ENCODE peak calls at places on chromosome 7, in ten cellular contexts. V, Q, T, E, L, B, O, M, A and G are unnamed samples.

GRCh38 chr7:95011156-95011928 is 103.9 kb downstream of the PPP1R9A start:
- DNase-seq in V (no peak), Q (no peak), T (peak), E (no peak), L (no peak), B (no peak), O (no peak), M (no peak), A (peak), G (no peak)

GRCh38 chr7:43559171-43559938 is 23.6 kb upstream of the STK17A start:
- DNase-seq in V (no peak), Q (no peak), T (no peak), E (no peak), L (no peak), B (no peak), O (no peak), M (no peak), A (no peak), G (no peak)

GRCh38 chr7:129785457-129786178 is 167.1 kb downstream of the UBE2H start:
- DNase-seq in V (no peak), Q (no peak), T (no peak), E (no peak), L (peak), B (no peak), O (no peak), M (no peak), A (no peak), G (no peak)

GRCh38 chr7:129848436-129848835 is 104.3 kb downstream of the UBE2H start:
- DNase-seq in V (no peak), Q (no peak), T (no peak), E (no peak), L (no peak), B (no peak), O (no peak), M (no peak), A (no peak), G (no peak)

GRCh38 chr7:77982926-77983550 is 184.5 kb downstream of the PHTF2 start:
- DNase-seq in V (no peak), Q (no peak), T (no peak), E (no peak), L (no peak), B (peak), O (no peak), M (no peak), A (peak), G (no peak)

GRCh38 chr7:100126239-100126930 is 382 bp upstream of the MBLAC1 start:
- DNase-seq in V (no peak), Q (no peak), T (no peak), E (no peak), L (no peak), B (no peak), O (no peak), M (no peak), A (no peak), G (no peak)

GRCh38 chr7:108660465-108660864 is 90.8 kb downstream of the DNAJB9 start:
- DNase-seq in V (no peak), Q (no peak), T (peak), E (peak), L (peak), B (peak), O (peak), M (no peak), A (no peak), G (no peak)

GRCh38 chr7:45174966-45175765 is 17.6 kb downstream of the RAMP3 start:
- DNase-seq in V (no peak), Q (no peak), T (no peak), E (no peak), L (peak), B (no peak), O (no peak), M (no peak), A (no peak), G (no peak)

GRCh38 chr7:101731502-101732084 is 85.8 kb upstream of the CUX1 start:
- DNase-seq in V (no peak), Q (peak), T (no peak), E (no peak), L (no peak), B (no peak), O (no peak), M (no peak), A (no peak), G (no peak)

GRCh38 chr7:8500286-8500685 is 66.9 kb downstream of the NXPH1 start:
- DNase-seq in V (no peak), Q (no peak), T (no peak), E (no peak), L (no peak), B (no peak), O (no peak), M (no peak), A (no peak), G (no peak)

GRCh38 chr7:88758355-88759215 is 915 bp upstream of the ZNF804B start:
- DNase-seq in V (no peak), Q (peak), T (no peak), E (peak), L (peak), B (peak), O (no peak), M (no peak), A (no peak), G (no peak)

GRCh38 chr7:44098092-44099068 is 5.8 kb upstream of the AEBP1 start:
- DNase-seq in V (no peak), Q (no peak), T (no peak), E (no peak), L (no peak), B (no peak), O (no peak), M (no peak), A (no peak), G (no peak)

GRCh38 chr7:95396136-95397032 is at the start of gene PON3:
- DNase-seq in V (peak), Q (no peak), T (no peak), E (no peak), L (peak), B (peak), O (no peak), M (peak), A (peak), G (no peak)

GRCh38 chr7:144812379-144813283 is 23.2 kb downstream of the TPK1 start:
- DNase-seq in V (no peak), Q (no peak), T (no peak), E (no peak), L (no peak), B (no peak), O (no peak), M (no peak), A (no peak), G (no peak)

GRCh38 chr7:159321278-159321677 is 176.6 kb upstream of the VIPR2 start:
- DNase-seq in V (no peak), Q (no peak), T (no peak), E (no peak), L (no peak), B (no peak), O (no peak), M (no peak), A (no peak), G (no peak)

GRCh38 chr7:156816943-156817572 is 75.9 kb downstream of the LMBR1 start:
- DNase-seq in V (no peak), Q (no peak), T (peak), E (peak), L (no peak), B (no peak), O (peak), M (no peak), A (peak), G (peak)

GRCh38 chr7:141302617-141303016 is 228.8 kb downstream of the TMEM178B start:
- DNase-seq in V (no peak), Q (no peak), T (no peak), E (no peak), L (no peak), B (no peak), O (no peak), M (no peak), A (no peak), G (no peak)

GRCh38 chr7:86469680-86470295 is 173.9 kb upstream of the GRM3 start:
- DNase-seq in V (no peak), Q (peak), T (peak), E (peak), L (peak), B (peak), O (peak), M (peak), A (peak), G (no peak)

GRCh38 chr7:143979359-143979758 is 20.8 kb upstream of the OR6B1 start:
- DNase-seq in V (no peak), Q (no peak), T (peak), E (no peak), L (no peak), B (peak), O (no peak), M (no peak), A (peak), G (no peak)

GRCh38 chr7:56479748-56480147 is 363.5 kb upstream of the NUPR2 start:
- DNase-seq in V (no peak), Q (no peak), T (no peak), E (no peak), L (no peak), B (no peak), O (no peak), M (no peak), A (no peak), G (no peak)

GRCh38 chr7:143467724-143468123 is 9.9 kb upstream of the TAS2R41 start:
- DNase-seq in V (no peak), Q (no peak), T (no peak), E (no peak), L (no peak), B (no peak), O (no peak), M (no peak), A (peak), G (no peak)

GRCh38 chr7:64469673-64470072 is 93.2 kb downstream of the ZNF680 start:
- DNase-seq in V (no peak), Q (no peak), T (no peak), E (no peak), L (no peak), B (no peak), O (no peak), M (no peak), A (no peak), G (no peak)

GRCh38 chr7:131900785-131901287 is 344.4 kb upstream of the PODXL start:
- DNase-seq in V (no peak), Q (no peak), T (no peak), E (no peak), L (no peak), B (peak), O (no peak), M (no peak), A (no peak), G (no peak)

GRCh38 chr7:108415821-108416536 is 40.3 kb downstream of the NRCAM start:
- DNase-seq in V (no peak), Q (no peak), T (peak), E (no peak), L (no peak), B (peak), O (no peak), M (no peak), A (peak), G (no peak)

GRCh38 chr7:142168746-142169145 is 57.2 kb downstream of the MGAM2 start:
- DNase-seq in V (no peak), Q (no peak), T (no peak), E (peak), L (no peak), B (no peak), O (no peak), M (no peak), A (peak), G (no peak)

GRCh38 chr7:90474284-90475210 is 5.1 kb downstream of the PTTG1IP2 start:
- DNase-seq in V (no peak), Q (no peak), T (peak), E (no peak), L (no peak), B (no peak), O (no peak), M (no peak), A (peak), G (peak)

GRCh38 chr7:105017263-105018051 is 3.5 kb downstream of the KMT2E start:
- DNase-seq in V (no peak), Q (no peak), T (no peak), E (no peak), L (no peak), B (no peak), O (no peak), M (no peak), A (no peak), G (no peak)

GRCh38 chr7:105015631-105015965 is 1.6 kb downstream of the KMT2E start:
- DNase-seq in V (no peak), Q (no peak), T (peak), E (peak), L (peak), B (peak), O (peak), M (no peak), A (no peak), G (no peak)

GRCh38 chr7:105014725-105015630 is 973 bp downstream of the KMT2E start:
- DNase-seq in V (no peak), Q (peak), T (peak), E (peak), L (peak), B (peak), O (peak), M (peak), A (peak), G (no peak)

GRCh38 chr7:105013818-105014724 is at the start of gene KMT2E:
- DNase-seq in V (peak), Q (peak), T (peak), E (peak), L (peak), B (peak), O (peak), M (peak), A (peak), G (peak)

DNA sequence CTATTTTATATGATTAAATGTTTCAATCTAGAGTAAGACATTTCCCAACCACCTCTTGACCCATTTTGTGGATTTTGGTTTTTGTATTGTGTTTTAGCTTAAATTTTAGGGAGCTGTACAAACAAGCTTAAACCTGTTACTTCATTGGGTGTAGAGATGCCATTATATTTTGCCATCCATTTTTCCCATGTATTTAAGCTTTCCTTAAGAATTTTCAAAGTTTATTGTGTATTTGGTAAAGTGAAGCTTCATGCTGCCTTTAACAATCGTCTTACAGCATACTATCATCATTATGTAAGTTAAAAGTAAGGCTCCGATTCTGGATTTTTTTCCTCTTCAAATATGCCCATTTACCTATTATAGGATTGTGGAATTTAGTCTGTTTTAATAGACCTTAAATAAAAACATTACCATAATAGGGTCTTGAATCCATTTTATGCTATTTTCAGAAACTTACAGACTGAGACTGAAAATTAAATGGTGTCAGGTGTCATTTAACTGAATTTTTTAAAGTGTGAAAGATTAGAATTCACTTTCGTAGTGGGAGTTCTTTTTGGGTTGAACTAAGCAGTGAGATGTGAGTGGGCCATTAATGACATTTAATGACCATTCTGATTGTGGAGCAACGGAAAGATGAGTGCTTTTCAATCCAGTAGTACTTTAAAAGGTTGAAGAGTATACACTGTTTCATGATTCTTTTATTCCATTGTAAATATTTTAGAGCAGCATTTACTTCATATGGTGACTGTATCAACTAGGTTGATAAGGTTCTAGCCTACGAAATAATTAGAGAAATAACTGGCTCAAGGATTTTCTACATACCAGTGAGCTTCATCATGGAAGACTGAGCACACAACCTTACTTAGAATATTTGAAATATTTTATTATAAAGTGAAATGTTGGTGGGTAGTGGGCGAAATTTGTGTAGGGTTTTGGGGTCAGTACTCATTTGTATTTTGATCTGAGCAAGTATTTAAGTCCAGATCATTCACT is 2.4 kb downstream of the KMT2E start:
- DNase-seq in V (no peak), Q (no peak), T (no peak), E (no peak), L (no peak), B (peak), O (no peak), M (no peak), A (no peak), G (no peak)
- H3K4me3 ChIP-seq in V (peak), Q (peak), T (peak), E (peak), L (peak), B (no peak), O (peak), M (no peak), A (peak), G (peak)

DNA sequence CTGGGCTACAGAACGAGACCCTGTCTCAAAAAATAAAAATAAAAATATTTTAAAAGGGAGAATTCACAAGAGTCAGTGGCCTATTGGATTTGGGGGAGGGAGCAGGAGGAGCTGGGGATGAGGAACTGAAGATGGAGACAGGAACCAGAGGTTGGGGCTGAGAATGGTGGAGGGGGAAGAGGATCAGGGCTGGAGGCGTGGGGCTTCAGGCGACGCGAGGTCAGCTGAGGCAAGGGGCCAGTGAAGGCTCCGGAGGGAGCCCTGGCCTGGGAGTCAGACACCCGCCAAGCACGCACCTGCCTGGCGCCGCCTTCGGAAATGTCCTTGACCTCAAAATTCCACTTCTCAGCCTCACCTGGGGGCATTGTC is 671 bp upstream of the CLEC2L start:
- DNase-seq in V (no peak), Q (no peak), T (no peak), E (no peak), L (peak), B (no peak), O (no peak), M (no peak), A (no peak), G (no peak)
- H3K4me3 ChIP-seq in V (peak), Q (no peak), T (no peak), E (no peak), L (peak), B (no peak), O (no peak), M (no peak), A (no peak), G (no peak)

GRCh38 chr7:150633926-150634325 is 1.7 kb upstream of the GIMAP6 start:
- DNase-seq in V (no peak), Q (no peak), T (no peak), E (no peak), L (no peak), B (no peak), O (no peak), M (no peak), A (no peak), G (no peak)

GRCh38 chr7:150631084-150631824 is 931 bp downstream of the GIMAP6 start:
- DNase-seq in V (peak), Q (no peak), T (no peak), E (no peak), L (no peak), B (no peak), O (no peak), M (no peak), A (no peak), G (no peak)

GRCh38 chr7:150627959-150628358 is 4.2 kb downstream of the GIMAP6 start:
- DNase-seq in V (no peak), Q (no peak), T (no peak), E (no peak), L (no peak), B (no peak), O (no peak), M (no peak), A (no peak), G (no peak)

GRCh38 chr7:150629347-150629746 is 2.8 kb downstream of the GIMAP6 start:
- DNase-seq in V (no peak), Q (no peak), T (no peak), E (no peak), L (no peak), B (no peak), O (no peak), M (no peak), A (no peak), G (no peak)

DNA sequence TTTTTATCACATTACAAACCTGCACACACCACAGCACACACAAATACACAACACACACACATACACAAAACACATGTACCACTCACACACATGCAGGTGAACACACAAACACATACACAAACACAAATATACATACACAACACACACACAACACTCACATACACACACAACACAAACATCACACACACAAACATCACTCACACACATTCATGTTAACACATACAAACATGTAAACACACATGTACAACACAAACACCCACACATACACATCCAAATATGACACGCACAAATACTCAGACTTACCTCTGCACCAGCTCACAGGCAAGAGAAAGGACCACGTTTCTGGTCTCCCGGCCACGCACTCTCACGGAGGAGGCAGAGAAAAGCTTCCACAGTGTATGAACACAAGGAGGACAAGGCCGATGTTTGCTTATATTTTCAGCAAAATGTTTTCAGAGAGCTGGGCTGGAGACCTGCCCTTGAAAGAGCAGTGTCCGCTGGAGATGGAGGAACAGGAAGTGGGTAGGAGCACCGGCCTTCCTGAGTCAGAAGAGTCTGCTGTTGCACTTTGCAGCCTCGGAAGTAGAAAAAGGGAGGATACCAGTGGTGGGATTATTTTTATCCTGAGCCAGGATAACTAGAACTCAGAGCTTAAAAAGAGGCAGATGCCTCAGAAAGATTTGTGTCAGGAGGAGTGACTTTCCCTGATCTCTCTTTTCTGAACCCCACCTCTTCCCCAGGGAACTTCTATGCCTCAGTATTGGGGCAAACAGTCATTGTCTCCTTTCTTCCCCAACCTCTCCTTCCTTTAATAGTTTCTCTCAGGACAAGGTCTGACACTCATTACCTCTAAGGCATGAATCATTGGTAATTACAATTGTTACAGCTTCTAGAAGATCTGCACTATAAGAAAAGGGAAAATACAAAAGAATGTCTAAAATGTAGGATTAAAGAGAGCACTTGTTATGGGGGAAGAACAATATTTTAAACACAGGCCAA is at the start of gene GIMAP6:
- DNase-seq in V (no peak), Q (no peak), T (no peak), E (no peak), L (no peak), B (no peak), O (no peak), M (no peak), A (no peak), G (no peak)
- H3K4me3 ChIP-seq in V (peak), Q (no peak), T (no peak), E (no peak), L (no peak), B (no peak), O (no peak), M (peak), A (no peak), G (no peak)

GRCh38 chr7:137966636-137967142 is 35.2 kb downstream of the CREB3L2 start:
- DNase-seq in V (no peak), Q (no peak), T (no peak), E (no peak), L (no peak), B (no peak), O (no peak), M (no peak), A (no peak), G (no peak)
- H3K4me3 ChIP-seq in V (no peak), Q (no peak), T (no peak), E (no peak), L (no peak), B (no peak), O (no peak), M (no peak), A (no peak), G (no peak)

GRCh38 chr7:117674617-117675016 is 194.8 kb downstream of the CFTR start:
- DNase-seq in V (no peak), Q (no peak), T (no peak), E (no peak), L (peak), B (peak), O (no peak), M (no peak), A (no peak), G (no peak)
- H3K4me3 ChIP-seq in V (no peak), Q (no peak), T (no peak), E (no peak), L (no peak), B (no peak), O (no peak), M (no peak), A (no peak), G (no peak)